ENCODE peak calls at places on chromosomes 2 and 18, in five cellular contexts. H is brain microvascular endothelial cell, N is Calu3, Y is osteocyte, R is transverse colon. S is an unnamed sample.
A peak's percentile ranks its signal among the peaks of the same experiment; 100 is the strongest.

GRCh38 chr18:49616618-49617328 is 54.9 kb downstream of the LIPG start:
- DNase-seq in H (no peak), N (no peak), Y (peak; percentile 59), R (no peak), S (no peak)

GRCh38 chr2:37350034-37350433 is 5.6 kb downstream of the QPCT start:
- DNase-seq in H (no peak), N (peak; percentile 55), Y (no peak), R (peak; percentile 53), S (no peak)

GRCh38 chr2:200863655-200864205 is 728 bp downstream of the CLK1 start:
- DNase-seq in H (no peak), N (peak; percentile 17), Y (no peak), R (peak; percentile 23), S (no peak)

GRCh38 chr2:105907159-105907558 is 162.4 kb downstream of the NCK2 start:
- DNase-seq in H (no peak), N (no peak), Y (no peak), R (no peak), S (no peak)

GRCh38 chr2:241612156-241613017 is 24.6 kb downstream of the THAP4 start:
- DNase-seq in H (no peak), N (no peak), Y (no peak), R (no peak), S (no peak)

GRCh38 chr18:69736731-69737130 is 210.9 kb downstream of the CD226 start:
- DNase-seq in H (no peak), N (no peak), Y (no peak), R (no peak), S (no peak)

GRCh38 chr2:165539985-165540384 is 70.5 kb downstream of the CSRNP3 start:
- DNase-seq in H (no peak), N (no peak), Y (no peak), R (no peak), S (no peak)

GRCh38 chr2:45932278-45932975 is 281.0 kb downstream of the PRKCE start:
- DNase-seq in H (no peak), N (no peak), Y (no peak), R (no peak), S (no peak)

GRCh38 chr2:28096421-28096820 is 205.9 kb downstream of the BABAM2 start:
- DNase-seq in H (no peak), N (no peak), Y (no peak), R (no peak), S (no peak)

GRCh38 chr2:235055891-235056516 is 104.2 kb downstream of the SH3BP4 start:
- DNase-seq in H (peak; percentile 24), N (peak; percentile 63), Y (no peak), R (no peak), S (peak; percentile 7)

GRCh38 chr18:50711401-50711800 is 108.4 kb downstream of the MRO start:
- DNase-seq in H (no peak), N (no peak), Y (no peak), R (no peak), S (no peak)

GRCh38 chr2:15941970-15942710 is 1.8 kb downstream of the MYCN start:
- DNase-seq in H (no peak), N (no peak), Y (no peak), R (peak; percentile 16), S (no peak)

GRCh38 chr2:98869868-98870267 is 66.2 kb downstream of the CRACDL start:
- DNase-seq in H (no peak), N (peak; percentile 88), Y (peak; percentile 51), R (peak; percentile 78), S (no peak)

GRCh38 chr18:35041752-35042379 is 653 bp downstream of the MAPRE2 start:
- DNase-seq in H (no peak), N (peak; percentile 4), Y (no peak), R (no peak), S (no peak)

GRCh38 chr2:72933646-72934151 is 16.4 kb downstream of the EMX1 start:
- DNase-seq in H (no peak), N (no peak), Y (no peak), R (no peak), S (no peak)

GRCh38 chr2:241994556-241995213 is 125.2 kb downstream of the RTP5 start:
- DNase-seq in H (no peak), N (no peak), Y (no peak), R (no peak), S (no peak)

GRCh38 chr2:125312342-125312741 is 1287.3 kb downstream of the CNTNAP5 start:
- DNase-seq in H (no peak), N (no peak), Y (no peak), R (no peak), S (no peak)

GRCh38 chr2:96618599-96619283 is 19.4 kb downstream of the KANSL3 start:
- DNase-seq in H (no peak), N (no peak), Y (no peak), R (no peak), S (no peak)

GRCh38 chr2:109069430-109070194 is 59.4 kb upstream of the SH3RF3 start:
- DNase-seq in H (no peak), N (no peak), Y (no peak), R (no peak), S (no peak)

GRCh38 chr18:79517322-79517721 is 121.6 kb downstream of the NFATC1 start:
- DNase-seq in H (no peak), N (no peak), Y (peak; percentile 68), R (no peak), S (no peak)

GRCh38 chr18:69239849-69240248 is 160.8 kb upstream of the DOK6 start:
- DNase-seq in H (no peak), N (no peak), Y (no peak), R (no peak), S (no peak)

GRCh38 chr2:191740776-191741175 is 62.8 kb downstream of the NABP1 start:
- DNase-seq in H (no peak), N (no peak), Y (no peak), R (no peak), S (no peak)

GRCh38 chr2:16271231-16271896 is 331.0 kb downstream of the MYCN start:
- DNase-seq in H (no peak), N (no peak), Y (peak; percentile 1), R (no peak), S (no peak)

GRCh38 chr18:23619388-23619873 is 33.1 kb upstream of the NPC1 start:
- DNase-seq in H (no peak), N (no peak), Y (no peak), R (peak; percentile 17), S (no peak)

GRCh38 chr2:9405636-9406035 is 17.7 kb downstream of the ITGB1BP1 start:
- DNase-seq in H (no peak), N (no peak), Y (no peak), R (no peak), S (no peak)

GRCh38 chr18:52343138-52343537 is 3.1 kb downstream of the DCC start:
- DNase-seq in H (no peak), N (no peak), Y (no peak), R (no peak), S (no peak)

GRCh38 chr18:12921178-12921577 is 26.6 kb upstream of the SEH1L start:
- DNase-seq in H (no peak), N (no peak), Y (no peak), R (no peak), S (no peak)

GRCh38 chr2:240187989-240188590 is 47.6 kb upstream of the OTOS start:
- DNase-seq in H (no peak), N (no peak), Y (no peak), R (no peak), S (no peak)

GRCh38 chr18:79855147-79855910 is 57.6 kb downstream of the KCNG2 start:
- DNase-seq in H (no peak), N (no peak), Y (peak; percentile 77), R (no peak), S (no peak)

GRCh38 chr2:20525041-20526035 is 78.5 kb downstream of the RHOB start:
- DNase-seq in H (peak; percentile 70), N (peak; percentile 59), Y (no peak), R (peak; percentile 21), S (no peak)

GRCh38 chr2:190862591-190862991 is 18.0 kb upstream of the GLS start:
- DNase-seq in H (peak; percentile 32), N (no peak), Y (no peak), R (no peak), S (no peak)